ENCODE peak calls at places on chromosomes 6 and 20, in four cellular contexts. One of them, this sample, is unnamed.

GRCh38 chr20:17530153-17530552 is 1.0 kb downstream of the BFSP1 start:
- DNase-seq in fibroblast of the conjunctiva: no peak
- DNase-seq in OCI-M1: no peak
- DNase-seq in adrenal gland: no peak
- DNase-seq in this sample: no peak

GRCh38 chr6:138569970-138570715 is 70.8 kb upstream of the NHSL1 start:
- DNase-seq in OCI-M1: no peak
- DNase-seq in fibroblast of the conjunctiva: no peak
- DNase-seq in adrenal gland: no peak
- DNase-seq in this sample: no peak

GRCh38 chr20:62887147-62887859 is 25.7 kb upstream of the TCFL5 start:
- DNase-seq in fibroblast of the conjunctiva: peak; percentile 53
- DNase-seq in OCI-M1: no peak
- DNase-seq in adrenal gland: peak; percentile 96
- DNase-seq in this sample: peak; percentile 83

GRCh38 chr6:104952911-104953409 is 3.9 kb upstream of the LIN28B start:
- DNase-seq in OCI-M1: peak; percentile 72
- DNase-seq in adrenal gland: no peak
- DNase-seq in fibroblast of the conjunctiva: no peak
- DNase-seq in this sample: no peak

GRCh38 chr20:431012-431904 is 23.2 kb downstream of the RBCK1 start:
- DNase-seq in OCI-M1: peak; percentile 93
- DNase-seq in fibroblast of the conjunctiva: peak; percentile 72
- DNase-seq in adrenal gland: peak; percentile 90
- DNase-seq in this sample: peak; percentile 42

GRCh38 chr6:141996823-141997222 is 135.9 kb upstream of the GJE1 start:
- DNase-seq in fibroblast of the conjunctiva: no peak
- DNase-seq in adrenal gland: no peak
- DNase-seq in OCI-M1: no peak
- DNase-seq in this sample: no peak

GRCh38 chr6:111918825-111919224 is 45.6 kb upstream of the FYN start:
- DNase-seq in fibroblast of the conjunctiva: no peak
- DNase-seq in OCI-M1: no peak
- DNase-seq in adrenal gland: no peak
- DNase-seq in this sample: peak; percentile 53

GRCh38 chr6:90362273-90362672 is 65.6 kb upstream of the BACH2 start:
- DNase-seq in OCI-M1: no peak
- DNase-seq in fibroblast of the conjunctiva: peak; percentile 43
- DNase-seq in adrenal gland: no peak
- DNase-seq in this sample: peak; percentile 60

GRCh38 chr20:59163641-59164530 is at the start of gene ZNF831:
- DNase-seq in OCI-M1: peak; percentile 23
- DNase-seq in adrenal gland: no peak
- DNase-seq in fibroblast of the conjunctiva: no peak
- DNase-seq in this sample: no peak

GRCh38 chr20:23160536-23161243 is 74.6 kb upstream of the CD93 start:
- DNase-seq in adrenal gland: no peak
- DNase-seq in fibroblast of the conjunctiva: no peak
- DNase-seq in OCI-M1: no peak
- DNase-seq in this sample: no peak

GRCh38 chr6:77812304-77812703 is 159.5 kb downstream of the MEI4 start:
- DNase-seq in OCI-M1: no peak
- DNase-seq in adrenal gland: no peak
- DNase-seq in fibroblast of the conjunctiva: no peak
- DNase-seq in this sample: no peak

GRCh38 chr20:37535443-37536132 is 7.9 kb upstream of the BLCAP start:
- DNase-seq in OCI-M1: no peak
- DNase-seq in adrenal gland: peak; percentile 46
- DNase-seq in fibroblast of the conjunctiva: no peak
- DNase-seq in this sample: no peak

GRCh38 chr6:40671338-40672050 is 84.3 kb upstream of the LRFN2 start:
- DNase-seq in OCI-M1: no peak
- DNase-seq in fibroblast of the conjunctiva: no peak
- DNase-seq in adrenal gland: no peak
- DNase-seq in this sample: no peak

GRCh38 chr6:152261179-152261578 is 376.0 kb downstream of the SYNE1 start:
- DNase-seq in OCI-M1: no peak
- DNase-seq in adrenal gland: no peak
- DNase-seq in fibroblast of the conjunctiva: no peak
- DNase-seq in this sample: no peak

GRCh38 chr6:25173951-25174474 is 105.2 kb upstream of the CARMIL1 start:
- DNase-seq in OCI-M1: peak; percentile 74
- DNase-seq in adrenal gland: no peak
- DNase-seq in fibroblast of the conjunctiva: peak; percentile 91
- DNase-seq in this sample: peak; percentile 81

GRCh38 chr6:43093361-43094289 is 17.5 kb downstream of the PTK7 start:
- DNase-seq in adrenal gland: peak; percentile 73
- DNase-seq in fibroblast of the conjunctiva: peak; percentile 45
- DNase-seq in OCI-M1: peak; percentile 60
- DNase-seq in this sample: no peak

GRCh38 chr6:155085582-155086253 is 90.6 kb downstream of the TIAM2 start:
- DNase-seq in adrenal gland: peak; percentile 73
- DNase-seq in fibroblast of the conjunctiva: no peak
- DNase-seq in OCI-M1: peak; percentile 64
- DNase-seq in this sample: peak; percentile 43

GRCh38 chr6:6315660-6316059 is 4.8 kb downstream of the F13A1 start:
- DNase-seq in adrenal gland: peak; percentile 82
- DNase-seq in fibroblast of the conjunctiva: peak; percentile 3
- DNase-seq in OCI-M1: peak; percentile 57
- DNase-seq in this sample: peak; percentile 3

GRCh38 chr6:156146891-156147290 is 630.3 kb upstream of the ARID1B start:
- DNase-seq in OCI-M1: no peak
- DNase-seq in fibroblast of the conjunctiva: no peak
- DNase-seq in adrenal gland: no peak
- DNase-seq in this sample: no peak

This sample was measured in astrocyte of the cerebellum.